ENCODE peak calls at places on chromosomes 7 and 10, in ten cellular contexts. One of them, this sample, is unnamed.

GRCh38 chr7:2802504-2803341 is 41.4 kb downstream of the GNA12 start:
- DNase-seq in foreskin fibroblast: peak
- DNase-seq in astrocyte: peak
- DNase-seq in cardiac muscle cell: peak
- DNase-seq in dorsolateral prefrontal cortex: no peak
- DNase-seq in lower leg skin: no peak
- DNase-seq in heart right ventricle: peak
- DNase-seq in kidney epithelial cell: no peak
- DNase-seq in Peyer's patch: no peak
- DNase-seq in A549: peak
- DNase-seq in this sample: no peak

GRCh38 chr10:14093735-14094484 is 236.8 kb downstream of the FRMD4A start:
- DNase-seq in foreskin fibroblast: peak
- DNase-seq in astrocyte: peak
- DNase-seq in cardiac muscle cell: peak
- DNase-seq in dorsolateral prefrontal cortex: no peak
- DNase-seq in lower leg skin: no peak
- DNase-seq in heart right ventricle: no peak
- DNase-seq in kidney epithelial cell: no peak
- DNase-seq in Peyer's patch: no peak
- DNase-seq in A549: peak
- DNase-seq in this sample: no peak

GRCh38 chr10:29920408-29921070 is 138.8 kb downstream of the JCAD start:
- DNase-seq in foreskin fibroblast: no peak
- DNase-seq in astrocyte: no peak
- DNase-seq in cardiac muscle cell: no peak
- DNase-seq in dorsolateral prefrontal cortex: no peak
- DNase-seq in lower leg skin: no peak
- DNase-seq in heart right ventricle: no peak
- DNase-seq in kidney epithelial cell: no peak
- DNase-seq in Peyer's patch: no peak
- DNase-seq in A549: no peak
- DNase-seq in this sample: no peak

GRCh38 chr10:96416643-96417042 is 57.8 kb upstream of the OPALIN start:
- DNase-seq in foreskin fibroblast: no peak
- DNase-seq in astrocyte: peak
- DNase-seq in cardiac muscle cell: peak
- DNase-seq in dorsolateral prefrontal cortex: no peak
- DNase-seq in lower leg skin: no peak
- DNase-seq in heart right ventricle: peak
- DNase-seq in kidney epithelial cell: no peak
- DNase-seq in Peyer's patch: no peak
- DNase-seq in A549: no peak
- DNase-seq in this sample: peak

GRCh38 chr10:79028456-79029010 is 40.2 kb upstream of the ZMIZ1 start:
- DNase-seq in foreskin fibroblast: no peak
- DNase-seq in astrocyte: no peak
- DNase-seq in cardiac muscle cell: no peak
- DNase-seq in dorsolateral prefrontal cortex: no peak
- DNase-seq in lower leg skin: no peak
- DNase-seq in heart right ventricle: no peak
- DNase-seq in kidney epithelial cell: no peak
- DNase-seq in Peyer's patch: peak
- DNase-seq in A549: no peak
- DNase-seq in this sample: no peak

GRCh38 chr10:118497227-118497626 is 98.2 kb downstream of the PRLHR start:
- DNase-seq in foreskin fibroblast: no peak
- DNase-seq in astrocyte: no peak
- DNase-seq in cardiac muscle cell: no peak
- DNase-seq in dorsolateral prefrontal cortex: no peak
- DNase-seq in lower leg skin: no peak
- DNase-seq in heart right ventricle: no peak
- DNase-seq in kidney epithelial cell: no peak
- DNase-seq in Peyer's patch: no peak
- DNase-seq in A549: no peak
- DNase-seq in this sample: no peak

GRCh38 chr10:110162749-110163148 is 44.7 kb upstream of the MXI1 start:
- DNase-seq in foreskin fibroblast: no peak
- DNase-seq in astrocyte: no peak
- DNase-seq in cardiac muscle cell: no peak
- DNase-seq in dorsolateral prefrontal cortex: no peak
- DNase-seq in lower leg skin: no peak
- DNase-seq in heart right ventricle: no peak
- DNase-seq in kidney epithelial cell: no peak
- DNase-seq in Peyer's patch: peak
- DNase-seq in A549: no peak
- DNase-seq in this sample: no peak

GRCh38 chr10:29537799-29538198 is 97.0 kb downstream of the SVIL start:
- DNase-seq in foreskin fibroblast: no peak
- DNase-seq in astrocyte: no peak
- DNase-seq in cardiac muscle cell: no peak
- DNase-seq in dorsolateral prefrontal cortex: no peak
- DNase-seq in lower leg skin: no peak
- DNase-seq in heart right ventricle: no peak
- DNase-seq in kidney epithelial cell: no peak
- DNase-seq in Peyer's patch: no peak
- DNase-seq in A549: no peak
- DNase-seq in this sample: no peak

GRCh38 chr7:50396856-50397255 is 53.3 kb downstream of the FIGNL1 start:
- DNase-seq in foreskin fibroblast: no peak
- DNase-seq in astrocyte: no peak
- DNase-seq in cardiac muscle cell: no peak
- DNase-seq in dorsolateral prefrontal cortex: no peak
- DNase-seq in lower leg skin: no peak
- DNase-seq in heart right ventricle: no peak
- DNase-seq in kidney epithelial cell: no peak
- DNase-seq in Peyer's patch: no peak
- DNase-seq in A549: no peak
- DNase-seq in this sample: no peak

GRCh38 chr7:1567893-1568292 is 1.9 kb downstream of the PSMG3 start:
- DNase-seq in foreskin fibroblast: no peak
- DNase-seq in astrocyte: peak
- DNase-seq in cardiac muscle cell: no peak
- DNase-seq in dorsolateral prefrontal cortex: peak
- DNase-seq in lower leg skin: peak
- DNase-seq in heart right ventricle: no peak
- DNase-seq in kidney epithelial cell: peak
- DNase-seq in Peyer's patch: peak
- DNase-seq in A549: no peak
- DNase-seq in this sample: no peak
- H3K4me3 ChIP-seq in foreskin fibroblast: no peak
- H3K4me3 ChIP-seq in astrocyte: peak
- H3K4me3 ChIP-seq in cardiac muscle cell: no peak
- H3K4me3 ChIP-seq in dorsolateral prefrontal cortex: no peak
- H3K4me3 ChIP-seq in lower leg skin: no peak
- H3K4me3 ChIP-seq in heart right ventricle: no peak
- H3K4me3 ChIP-seq in kidney epithelial cell: no peak
- H3K4me3 ChIP-seq in Peyer's patch: no peak
- H3K4me3 ChIP-seq in A549: peak
- H3K4me3 ChIP-seq in this sample: no peak

DNA sequence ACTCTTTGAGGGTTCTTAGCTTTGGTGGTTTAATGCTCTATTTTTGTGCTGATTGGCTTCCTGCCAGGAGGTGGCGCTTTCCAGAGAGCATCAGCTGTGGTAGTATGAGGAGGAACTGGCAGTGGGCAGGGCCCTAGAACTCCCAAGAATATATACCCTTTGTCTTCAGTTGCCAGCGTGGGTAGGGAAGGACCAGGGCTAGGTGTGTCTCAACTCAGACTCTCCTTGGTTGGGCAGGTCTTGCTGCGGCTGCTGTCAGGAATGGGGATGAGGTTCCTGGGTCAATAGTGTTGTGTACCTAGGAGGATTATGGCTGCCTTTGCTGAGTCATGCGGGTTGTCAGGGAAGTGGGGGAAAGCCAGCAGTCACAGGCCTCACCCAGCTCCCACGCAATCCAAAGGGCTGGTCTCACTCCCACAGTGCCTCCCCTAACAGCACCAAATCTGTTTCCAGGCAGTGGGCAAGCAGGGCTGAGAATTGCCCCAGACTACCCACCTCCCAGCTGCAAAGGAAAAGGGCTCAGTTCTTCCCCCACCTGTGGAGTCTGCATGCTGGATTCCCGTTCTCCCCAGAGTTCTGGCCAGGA is 191.5 kb downstream of the PHTF2 start:
- DNase-seq in foreskin fibroblast: no peak
- DNase-seq in astrocyte: no peak
- DNase-seq in cardiac muscle cell: peak
- DNase-seq in dorsolateral prefrontal cortex: no peak
- DNase-seq in lower leg skin: no peak
- DNase-seq in heart right ventricle: no peak
- DNase-seq in kidney epithelial cell: no peak
- DNase-seq in Peyer's patch: peak
- DNase-seq in A549: no peak
- DNase-seq in this sample: no peak
- TF ChIP-seq CTCF in foreskin fibroblast: no peak
- TF ChIP-seq CTCF in astrocyte: no peak
- TF ChIP-seq CTCF in cardiac muscle cell: no peak
- TF ChIP-seq CTCF in dorsolateral prefrontal cortex: no peak
- TF ChIP-seq CTCF in lower leg skin: no peak
- TF ChIP-seq CTCF in heart right ventricle: no peak
- TF ChIP-seq CTCF in kidney epithelial cell: no peak
- TF ChIP-seq CTCF in Peyer's patch: peak
- TF ChIP-seq CTCF in A549: no peak
- TF ChIP-seq CTCF in this sample: no peak

GRCh38 chr10:124547651-124548168 is 86.1 kb downstream of the LHPP start:
- DNase-seq in foreskin fibroblast: no peak
- DNase-seq in astrocyte: no peak
- DNase-seq in cardiac muscle cell: peak
- DNase-seq in dorsolateral prefrontal cortex: no peak
- DNase-seq in lower leg skin: no peak
- DNase-seq in heart right ventricle: peak
- DNase-seq in kidney epithelial cell: no peak
- DNase-seq in Peyer's patch: no peak
- DNase-seq in A549: no peak
- DNase-seq in this sample: no peak
- H3K4me3 ChIP-seq in foreskin fibroblast: no peak
- H3K4me3 ChIP-seq in astrocyte: no peak
- H3K4me3 ChIP-seq in cardiac muscle cell: no peak
- H3K4me3 ChIP-seq in dorsolateral prefrontal cortex: no peak
- H3K4me3 ChIP-seq in lower leg skin: no peak
- H3K4me3 ChIP-seq in heart right ventricle: no peak
- H3K4me3 ChIP-seq in kidney epithelial cell: no peak
- H3K4me3 ChIP-seq in Peyer's patch: no peak
- H3K4me3 ChIP-seq in A549: no peak
- H3K4me3 ChIP-seq in this sample: no peak

GRCh38 chr10:5606864-5607263 is 59.5 kb downstream of the ASB13 start:
- DNase-seq in foreskin fibroblast: no peak
- DNase-seq in astrocyte: no peak
- DNase-seq in cardiac muscle cell: no peak
- DNase-seq in dorsolateral prefrontal cortex: no peak
- DNase-seq in lower leg skin: no peak
- DNase-seq in heart right ventricle: no peak
- DNase-seq in kidney epithelial cell: no peak
- DNase-seq in Peyer's patch: no peak
- DNase-seq in A549: no peak
- DNase-seq in this sample: no peak
- TF ChIP-seq CTCF in foreskin fibroblast: no peak
- TF ChIP-seq CTCF in astrocyte: no peak
- TF ChIP-seq CTCF in cardiac muscle cell: no peak
- TF ChIP-seq CTCF in dorsolateral prefrontal cortex: no peak
- TF ChIP-seq CTCF in lower leg skin: no peak
- TF ChIP-seq CTCF in heart right ventricle: peak
- TF ChIP-seq CTCF in kidney epithelial cell: no peak
- TF ChIP-seq CTCF in Peyer's patch: no peak
- TF ChIP-seq CTCF in A549: no peak
- TF ChIP-seq CTCF in this sample: no peak

DNA sequence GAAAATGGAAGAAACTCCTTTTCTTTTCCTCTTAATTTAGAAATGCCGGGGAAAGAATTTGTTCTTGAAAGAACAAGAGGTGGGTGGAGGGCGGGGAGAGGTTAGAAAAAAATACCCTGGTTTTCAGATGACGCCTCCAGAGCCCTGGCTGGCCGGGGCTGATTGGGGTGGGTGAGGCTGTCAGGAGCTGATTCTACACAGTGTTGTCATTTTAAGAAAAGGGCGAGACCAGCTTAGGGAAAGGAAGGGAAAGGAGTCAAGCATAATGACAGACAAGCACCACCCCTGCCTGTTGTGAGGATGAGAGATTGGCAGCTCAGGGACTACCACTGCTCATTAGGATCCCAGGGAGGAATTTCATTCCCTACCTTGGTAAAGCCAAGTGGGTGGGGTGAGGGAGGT is 9.9 kb upstream of the FAM180A start:
- DNase-seq in foreskin fibroblast: no peak
- DNase-seq in astrocyte: peak
- DNase-seq in cardiac muscle cell: peak
- DNase-seq in dorsolateral prefrontal cortex: no peak
- DNase-seq in lower leg skin: no peak
- DNase-seq in heart right ventricle: no peak
- DNase-seq in kidney epithelial cell: no peak
- DNase-seq in Peyer's patch: no peak
- DNase-seq in A549: no peak
- DNase-seq in this sample: no peak
- H3K4me3 ChIP-seq in foreskin fibroblast: no peak
- H3K4me3 ChIP-seq in astrocyte: peak
- H3K4me3 ChIP-seq in cardiac muscle cell: no peak
- H3K4me3 ChIP-seq in dorsolateral prefrontal cortex: no peak
- H3K4me3 ChIP-seq in lower leg skin: no peak
- H3K4me3 ChIP-seq in heart right ventricle: no peak
- H3K4me3 ChIP-seq in kidney epithelial cell: no peak
- H3K4me3 ChIP-seq in Peyer's patch: no peak
- H3K4me3 ChIP-seq in A549: no peak
- H3K4me3 ChIP-seq in this sample: no peak

DNA sequence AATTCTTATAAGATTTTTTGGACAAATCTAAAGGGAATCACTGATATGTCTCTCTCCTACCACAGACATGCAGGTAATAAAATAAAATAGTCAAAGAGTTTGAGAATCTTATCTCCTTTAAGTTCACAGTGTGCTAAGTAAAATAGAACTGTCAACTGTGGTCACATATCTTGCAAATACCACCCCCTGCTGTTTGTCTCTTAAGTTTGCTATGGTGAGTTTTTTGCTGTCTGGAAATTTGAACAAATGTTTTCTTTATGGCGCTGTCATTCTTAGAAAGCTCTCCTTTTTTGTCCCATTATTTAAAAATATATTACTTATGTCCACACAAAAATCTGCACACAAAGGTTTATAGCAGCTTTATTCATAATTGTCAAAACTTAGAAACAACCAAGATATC is 19.6 kb downstream of the GIMAP5 start:
- DNase-seq in foreskin fibroblast: no peak
- DNase-seq in astrocyte: no peak
- DNase-seq in cardiac muscle cell: no peak
- DNase-seq in dorsolateral prefrontal cortex: no peak
- DNase-seq in lower leg skin: no peak
- DNase-seq in heart right ventricle: no peak
- DNase-seq in kidney epithelial cell: no peak
- DNase-seq in Peyer's patch: no peak
- DNase-seq in A549: no peak
- DNase-seq in this sample: no peak
- TF ChIP-seq CTCF in foreskin fibroblast: no peak
- TF ChIP-seq CTCF in astrocyte: no peak
- TF ChIP-seq CTCF in cardiac muscle cell: no peak
- TF ChIP-seq CTCF in dorsolateral prefrontal cortex: peak
- TF ChIP-seq CTCF in lower leg skin: no peak
- TF ChIP-seq CTCF in heart right ventricle: peak
- TF ChIP-seq CTCF in kidney epithelial cell: peak
- TF ChIP-seq CTCF in Peyer's patch: peak
- TF ChIP-seq CTCF in A549: peak
- TF ChIP-seq CTCF in this sample: peak

GRCh38 chr10:3990307-3990706 is 205.3 kb upstream of the KLF6 start:
- DNase-seq in foreskin fibroblast: no peak
- DNase-seq in astrocyte: no peak
- DNase-seq in cardiac muscle cell: no peak
- DNase-seq in dorsolateral prefrontal cortex: no peak
- DNase-seq in lower leg skin: no peak
- DNase-seq in heart right ventricle: no peak
- DNase-seq in kidney epithelial cell: no peak
- DNase-seq in Peyer's patch: no peak
- DNase-seq in A549: no peak
- DNase-seq in this sample: no peak
- H3K4me3 ChIP-seq in foreskin fibroblast: no peak
- H3K4me3 ChIP-seq in astrocyte: no peak
- H3K4me3 ChIP-seq in cardiac muscle cell: no peak
- H3K4me3 ChIP-seq in dorsolateral prefrontal cortex: no peak
- H3K4me3 ChIP-seq in lower leg skin: no peak
- H3K4me3 ChIP-seq in heart right ventricle: no peak
- H3K4me3 ChIP-seq in kidney epithelial cell: no peak
- H3K4me3 ChIP-seq in Peyer's patch: no peak
- H3K4me3 ChIP-seq in A549: no peak
- H3K4me3 ChIP-seq in this sample: no peak